ENCODE peak calls at places on chromosomes 6 and 20, in seven cellular contexts. E, D, K, N, S, U and V are unnamed samples.

GRCh38 chr6:144390886-144391285 is 105.8 kb downstream of the UTRN start:
- DNase-seq in K (no peak), N (no peak), U (no peak), S (no peak), D (no peak), E (no peak), V (no peak)

GRCh38 chr6:139498715-139499114 is 124.3 kb upstream of the CITED2 start:
- DNase-seq in D (no peak), K (no peak), N (no peak), S (no peak), U (no peak), E (no peak), V (no peak)

GRCh38 chr6:52595000-52595795 is 18.3 kb upstream of the TRAM2 start:
- DNase-seq in N (peak), S (no peak), E (peak), U (peak), K (peak), D (no peak), V (peak)

GRCh38 chr6:150229775-150230561 is 87.1 kb downstream of the PPP1R14C start:
- DNase-seq in K (peak), D (no peak), S (no peak), E (no peak), U (no peak), N (no peak), V (no peak)

GRCh38 chr20:59753836-59754235 is 149.5 kb downstream of the PHACTR3 start:
- DNase-seq in N (no peak), S (no peak), D (no peak), U (no peak), E (no peak), K (no peak), V (no peak)

GRCh38 chr20:47809161-47809560 is 23.9 kb upstream of the SULF2 start:
- DNase-seq in S (no peak), N (no peak), K (no peak), U (no peak), E (no peak), D (no peak), V (no peak)

GRCh38 chr20:56957737-56958553 is 308.5 kb downstream of the BMP7 start:
- DNase-seq in K (no peak), S (no peak), N (no peak), E (no peak), U (no peak), D (no peak), V (no peak)

GRCh38 chr6:165766457-165766856 is 103.4 kb upstream of the PDE10A start:
- DNase-seq in K (no peak), U (no peak), S (no peak), D (peak), N (no peak), E (no peak), V (no peak)

GRCh38 chr20:45798935-45799642 is 7.3 kb downstream of the DNTTIP1 start:
- DNase-seq in K (no peak), D (peak), S (no peak), E (peak), N (peak), U (no peak), V (no peak)

GRCh38 chr6:25138024-25138696 is 141.0 kb upstream of the CARMIL1 start:
- DNase-seq in E (peak), D (peak), K (peak), S (peak), N (peak), U (peak), V (peak)
- TF ChIP-seq CTCF in E (peak), D (peak), K (peak), S (peak), N (peak), U (peak), V (no peak)

GRCh38 chr6:42959917-42960242 is 674 bp upstream of the GNMT start:
- DNase-seq in K (no peak), U (no peak), E (no peak), N (no peak), S (no peak), D (no peak), V (no peak)
- H3K27ac ChIP-seq in K (no peak), U (no peak), E (no peak), N (no peak), S (no peak), D (no peak), V (no peak)

DNA sequence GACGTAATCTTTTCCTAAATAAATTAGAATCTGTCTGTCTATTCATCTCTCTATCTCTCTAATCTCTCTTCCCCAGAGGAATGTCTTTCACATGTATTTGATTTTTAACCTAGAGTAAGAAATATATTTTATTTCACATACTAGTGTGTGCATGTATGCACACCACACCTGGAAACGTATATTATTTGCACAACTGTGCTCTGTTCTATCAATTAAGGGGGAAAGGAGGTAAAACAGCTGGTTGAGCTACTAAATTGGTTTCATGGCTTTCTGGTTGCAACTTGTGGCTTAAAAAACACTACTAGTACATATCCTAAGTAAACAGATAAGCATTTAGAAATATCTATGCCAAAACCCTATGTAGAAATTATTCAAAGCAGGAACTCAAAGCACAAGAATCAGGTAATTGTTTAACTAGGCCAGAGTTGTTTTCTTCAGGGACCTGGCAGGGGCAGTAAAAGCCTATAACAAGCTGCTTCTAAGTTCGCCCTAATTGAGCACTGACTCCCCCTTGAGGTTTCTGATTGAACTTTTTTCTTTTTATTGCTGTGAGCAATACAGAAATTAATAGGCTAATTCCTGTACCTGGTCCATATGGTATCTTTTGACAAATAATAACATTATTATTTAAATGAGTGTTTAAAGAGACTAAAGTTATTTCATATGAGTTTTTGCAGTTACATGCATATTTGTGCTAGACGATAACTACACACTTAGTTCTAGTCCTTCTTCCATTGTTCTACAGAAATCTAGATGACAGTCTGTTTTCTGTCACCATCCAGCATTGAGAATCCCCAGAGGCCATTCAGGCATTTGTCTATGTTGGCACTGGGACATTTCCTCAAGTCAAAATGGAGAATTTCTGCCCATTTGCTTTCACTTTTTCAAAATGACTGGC is 88.6 kb downstream of the MCHR2 start:
- DNase-seq in K (peak), E (no peak), D (peak), U (no peak), S (no peak), N (no peak), V (no peak)
- TF ChIP-seq CTCF in K (peak), E (no peak), D (peak), U (peak), S (no peak), N (no peak), V (peak)

GRCh38 chr6:169575365-169575764 is 126.5 kb downstream of the WDR27 start:
- DNase-seq in D (no peak), S (no peak), E (no peak), K (no peak), N (no peak), U (no peak), V (no peak)

GRCh38 chr6:169568314-169569087 is 133.3 kb downstream of the WDR27 start:
- DNase-seq in U (no peak), E (no peak), N (no peak), K (no peak), D (peak), S (no peak), V (no peak)

GRCh38 chr6:169574420-169574819 is 127.4 kb downstream of the WDR27 start:
- DNase-seq in K (no peak), S (no peak), D (no peak), E (no peak), U (no peak), N (no peak), V (no peak)

GRCh38 chr6:169567809-169568208 is 134.0 kb downstream of the WDR27 start:
- DNase-seq in N (no peak), D (no peak), S (no peak), U (no peak), K (no peak), E (no peak), V (no peak)

DNA sequence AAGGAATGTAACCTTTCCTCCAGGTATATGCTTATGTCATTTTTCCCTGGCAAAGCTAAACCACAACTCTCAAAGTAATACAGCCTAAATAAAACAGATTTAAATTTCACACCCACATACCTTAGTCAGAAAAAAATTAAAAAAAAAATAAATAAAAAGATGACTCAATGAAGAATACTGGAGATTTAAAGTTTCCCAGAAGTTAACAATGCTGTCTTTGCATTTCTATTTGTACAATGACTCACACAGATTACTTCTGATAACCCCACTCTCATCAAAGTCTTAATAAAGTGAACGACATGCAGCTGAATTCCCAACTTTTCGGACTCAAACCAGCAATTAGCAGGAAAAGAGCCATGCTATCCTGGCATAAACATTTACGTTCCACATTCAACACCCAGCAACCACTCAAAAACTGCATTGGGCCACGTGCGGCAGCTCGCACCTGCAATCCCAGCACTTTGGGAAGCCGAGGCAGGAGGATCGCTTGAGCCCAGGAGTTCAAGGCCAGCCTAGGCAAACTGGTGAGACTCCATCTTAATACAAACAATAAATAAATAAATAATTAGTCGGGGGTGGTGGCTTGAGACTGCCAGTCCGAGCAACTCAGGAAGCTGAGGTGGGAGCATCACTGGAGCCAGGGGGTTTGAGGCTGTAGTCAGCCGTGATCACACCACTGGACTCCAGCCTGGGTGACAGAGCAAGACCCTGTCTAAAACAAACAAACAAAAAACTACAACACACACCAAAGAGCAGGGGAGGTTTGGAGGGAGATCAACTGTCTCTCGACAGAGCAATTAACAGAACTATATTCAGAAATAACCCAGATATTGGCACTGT is 130.5 kb downstream of the WDR27 start:
- DNase-seq in N (no peak), U (no peak), E (no peak), K (peak), S (no peak), D (no peak), V (no peak)
- H3K27ac ChIP-seq in N (no peak), U (no peak), E (no peak), K (no peak), S (no peak), D (no peak), V (no peak)

GRCh38 chr6:72522735-72523141 is 99.1 kb upstream of the KCNQ5 start:
- DNase-seq in D (no peak), N (no peak), S (no peak), U (no peak), E (no peak), K (peak), V (no peak)
- TF ChIP-seq CTCF in D (no peak), N (no peak), S (no peak), U (no peak), E (no peak), K (peak), V (no peak)

DNA sequence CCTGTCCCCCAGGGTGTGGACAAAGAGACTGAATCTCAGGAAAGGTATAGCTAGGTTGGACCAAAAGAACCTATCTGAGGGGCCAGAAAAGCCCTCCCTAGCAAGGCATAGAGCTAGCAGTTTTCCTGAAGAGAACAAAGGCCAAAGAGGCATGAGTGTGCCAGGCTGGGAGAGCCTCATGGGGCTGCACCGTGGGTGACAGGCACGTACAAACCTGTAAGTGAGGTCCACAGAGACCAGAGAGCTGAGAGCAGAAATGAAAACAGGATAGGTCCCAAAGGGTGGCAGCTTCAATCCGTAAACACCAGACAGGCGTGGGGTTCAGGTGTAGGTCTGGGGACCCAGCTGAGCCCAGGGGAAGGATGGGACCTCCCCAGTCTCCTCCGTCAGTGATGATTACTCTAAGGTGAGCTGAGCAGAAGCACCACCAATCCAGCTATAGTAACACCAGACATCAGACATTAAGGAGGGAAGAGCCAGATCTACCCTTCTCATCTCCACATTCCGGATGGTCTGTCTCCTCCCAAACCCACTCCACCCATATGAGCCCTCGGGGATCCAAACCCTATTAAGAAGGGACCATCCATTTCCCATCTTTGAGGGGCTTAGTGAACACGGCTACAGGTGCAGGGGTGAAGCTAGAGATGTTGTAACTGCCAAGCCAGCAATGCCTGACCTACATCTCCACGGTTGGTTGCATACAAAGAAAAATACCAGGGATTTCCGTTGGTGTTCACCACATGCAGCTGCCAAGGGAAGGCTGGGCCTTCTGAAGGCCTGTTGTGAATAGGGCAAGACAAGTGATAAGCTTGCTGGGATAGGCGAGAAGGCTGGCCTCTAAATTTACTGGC is 38.3 kb downstream of the BCL2L1 start:
- DNase-seq in U (no peak), D (peak), K (no peak), N (no peak), S (no peak), E (no peak), V (no peak)
- H3K27ac ChIP-seq in U (no peak), D (peak), K (no peak), N (no peak), S (no peak), E (no peak), V (no peak)

DNA sequence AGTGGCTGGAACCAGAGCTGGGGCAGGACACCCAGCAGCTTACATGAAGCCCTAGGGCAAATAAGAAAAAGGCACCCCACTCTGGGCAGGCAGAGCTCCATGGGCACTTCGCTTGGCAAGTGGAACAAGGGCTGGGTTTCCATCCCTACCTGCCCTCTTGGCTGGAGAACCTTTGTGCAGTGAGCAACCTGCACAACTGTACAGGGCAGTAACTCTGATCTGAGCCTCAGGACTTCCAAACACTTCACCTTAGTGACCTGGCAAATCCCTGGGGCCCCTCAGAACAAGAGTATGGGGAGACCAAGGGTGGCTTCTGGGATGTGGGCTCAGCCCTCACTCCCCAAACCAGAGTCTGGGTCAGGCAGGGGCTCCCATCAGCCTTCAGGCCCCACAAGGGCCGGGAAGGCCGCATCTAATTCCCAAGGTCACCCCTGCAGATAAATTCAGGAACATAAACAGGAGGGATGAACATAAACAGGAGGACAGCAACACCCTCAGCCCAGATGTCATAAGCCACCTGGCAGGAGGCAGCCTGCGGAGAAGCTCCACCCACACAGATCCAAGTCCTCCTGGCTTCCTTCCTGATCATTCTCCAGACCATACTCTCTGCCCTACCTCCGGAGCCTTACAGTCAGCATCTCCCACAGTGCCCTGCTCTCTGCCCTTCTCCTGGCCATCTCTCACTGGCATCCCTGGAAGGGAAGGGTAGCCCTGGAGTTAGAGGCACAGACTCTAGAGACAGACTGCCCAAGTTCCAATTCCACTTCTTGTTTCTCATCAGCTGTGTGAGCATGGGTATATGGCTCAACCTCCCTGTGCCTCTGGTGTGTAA is 37.5 kb downstream of the HNF4A start:
- DNase-seq in N (no peak), S (no peak), E (no peak), U (no peak), K (no peak), D (no peak), V (no peak)
- TF ChIP-seq CTCF in N (no peak), S (no peak), E (no peak), U (no peak), K (no peak), D (no peak), V (no peak)

DNA sequence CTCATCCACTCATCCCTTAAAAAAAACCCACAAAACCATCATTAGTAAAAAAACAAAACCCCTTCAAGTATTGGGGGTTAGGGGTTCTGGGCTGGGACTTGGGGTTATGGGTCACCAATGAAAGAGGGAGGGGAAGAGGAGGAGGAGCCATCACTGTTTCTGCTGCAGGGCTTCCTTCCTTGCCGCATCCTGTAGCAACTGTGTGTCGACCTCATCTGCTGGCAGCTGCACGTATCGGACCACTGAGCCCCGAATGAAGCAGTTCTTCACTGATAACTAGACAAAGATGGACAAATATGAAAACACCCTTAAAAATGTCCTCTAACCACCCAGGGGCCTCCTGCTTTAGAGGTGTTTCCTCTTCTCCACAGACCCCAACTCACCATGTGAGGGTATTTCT is 2.1 kb upstream of the VARS1 start:
- DNase-seq in K (no peak), S (no peak), U (no peak), D (no peak), E (no peak), N (no peak), V (no peak)
- H3K27ac ChIP-seq in K (no peak), S (peak), U (no peak), D (no peak), E (no peak), N (no peak), V (no peak)

DNA sequence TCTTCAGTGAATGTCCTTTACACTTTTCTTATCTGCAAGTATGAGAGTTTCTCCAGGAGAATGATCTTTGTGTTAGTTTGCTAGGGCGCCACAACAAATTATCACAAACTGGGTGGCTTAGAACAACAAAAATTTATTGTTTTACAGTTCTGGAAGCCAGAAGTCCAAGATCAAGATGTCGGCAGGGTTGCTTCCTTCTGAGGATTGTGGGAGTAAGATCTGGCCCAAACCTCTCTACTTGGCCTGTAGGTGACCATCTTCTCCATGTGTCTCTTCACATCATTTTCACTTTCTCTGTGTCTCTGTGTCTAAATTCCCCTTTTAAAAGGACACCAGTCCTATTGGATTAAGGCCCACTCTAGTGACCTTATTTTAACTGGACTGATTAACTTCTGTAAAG is 103.0 kb downstream of the ADTRP start:
- DNase-seq in E (no peak), N (no peak), D (peak), U (no peak), K (no peak), S (no peak), V (no peak)
- TF ChIP-seq CTCF in E (no peak), N (peak), D (peak), U (peak), K (peak), S (no peak), V (no peak)

DNA sequence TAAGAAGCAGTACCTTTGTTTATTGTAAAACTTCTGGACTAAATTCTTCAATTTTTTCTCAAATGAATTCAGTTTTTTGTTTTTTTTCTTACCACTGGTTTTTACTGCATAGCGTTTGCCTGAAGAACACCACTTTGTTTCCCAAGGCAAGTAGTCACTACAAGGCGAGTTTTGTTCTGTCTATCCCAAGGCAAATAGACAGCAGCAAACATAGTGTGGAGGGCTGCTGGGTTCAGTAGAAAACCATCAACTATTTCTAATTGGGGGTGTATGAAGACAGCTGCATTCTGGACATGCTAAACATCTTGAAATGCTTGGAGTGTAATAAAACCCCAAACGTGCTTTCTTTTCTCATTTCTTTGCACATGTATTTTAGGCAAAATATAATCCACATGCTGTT is 197.4 kb downstream of the ESR1 start:
- DNase-seq in U (no peak), E (no peak), D (no peak), K (no peak), S (no peak), N (no peak), V (no peak)
- H3K27ac ChIP-seq in U (no peak), E (no peak), D (no peak), K (no peak), S (no peak), N (no peak), V (no peak)